ENCODE peak calls at places on chromosomes 1 and 21, in six cellular contexts. D is fibroblast of pulmonary artery, B is colonic mucosa, L is fibroblast of lung, V is Peyer's patch, A is astrocyte of the cerebellum. Y is an unnamed sample.

GRCh38 chr1:94737124-94737998 is 82.8 kb upstream of the SLC44A3 start:
- DNase-seq in D (peak), B (no peak), L (peak), V (no peak), A (no peak), Y (no peak)

GRCh38 chr1:41321277-41321676 is 40.0 kb upstream of the FOXO6 start:
- DNase-seq in D (no peak), B (no peak), L (no peak), V (no peak), A (no peak), Y (no peak)

GRCh38 chr1:17637055-17637454 is 97.6 kb downstream of the ARHGEF10L start:
- DNase-seq in D (no peak), B (no peak), L (no peak), V (no peak), A (no peak), Y (no peak)

GRCh38 chr1:202961220-202961880 is 3.2 kb upstream of the ADIPOR1 start:
- DNase-seq in D (no peak), B (no peak), L (no peak), V (no peak), A (no peak), Y (no peak)

GRCh38 chr1:209869242-209870149 is 41.7 kb downstream of the UTP25 start:
- DNase-seq in D (no peak), B (no peak), L (peak), V (no peak), A (no peak), Y (no peak)

GRCh38 chr1:29180497-29181412 is 945 bp downstream of the SRSF4 start:
- DNase-seq in D (peak), B (no peak), L (no peak), V (no peak), A (no peak), Y (no peak)

GRCh38 chr1:214573386-214574358 is 22.3 kb upstream of the PTPN14 start:
- DNase-seq in D (peak), B (peak), L (no peak), V (no peak), A (no peak), Y (no peak)

GRCh38 chr1:238652346-238652968 is 733.9 kb upstream of the CHRM3 start:
- DNase-seq in D (peak), B (no peak), L (peak), V (no peak), A (peak), Y (no peak)

GRCh38 chr1:109312246-109312645 is 5.4 kb upstream of the MYBPHL start:
- DNase-seq in D (no peak), B (no peak), L (no peak), V (no peak), A (no peak), Y (no peak)

GRCh38 chr1:3329640-3330281 is 124.7 kb upstream of the ARHGEF16 start:
- DNase-seq in D (no peak), B (no peak), L (no peak), V (no peak), A (no peak), Y (no peak)

GRCh38 chr1:108000620-108001105 is 35.7 kb upstream of the VAV3 start:
- DNase-seq in D (peak), B (no peak), L (peak), V (peak), A (peak), Y (no peak)

GRCh38 chr1:215651867-215652266 is 84.8 kb downstream of the KCTD3 start:
- DNase-seq in D (no peak), B (no peak), L (no peak), V (no peak), A (no peak), Y (no peak)

GRCh38 chr21:42009018-42009830 is 936 bp downstream of the ZBTB21 start:
- DNase-seq in D (peak), B (peak), L (peak), V (peak), A (peak), Y (no peak)
- TF ChIP-seq CTCF in D (no peak), B (no peak), L (peak), V (no peak), A (peak), Y (peak)

GRCh38 chr1:207223162-207223561 is 98.3 kb upstream of the CD55 start:
- DNase-seq in D (no peak), B (no peak), L (no peak), V (no peak), A (no peak), Y (no peak)
- H3K4me3 ChIP-seq in D (no peak), B (no peak), L (no peak), V (no peak), A (no peak), Y (no peak)

GRCh38 chr1:92907949-92908684 is 53.1 kb downstream of the DIPK1A start:
- DNase-seq in D (no peak), B (no peak), L (no peak), V (no peak), A (no peak), Y (no peak)
- TF ChIP-seq CTCF in D (no peak), B (no peak), L (no peak), V (no peak), A (no peak), Y (no peak)

DNA sequence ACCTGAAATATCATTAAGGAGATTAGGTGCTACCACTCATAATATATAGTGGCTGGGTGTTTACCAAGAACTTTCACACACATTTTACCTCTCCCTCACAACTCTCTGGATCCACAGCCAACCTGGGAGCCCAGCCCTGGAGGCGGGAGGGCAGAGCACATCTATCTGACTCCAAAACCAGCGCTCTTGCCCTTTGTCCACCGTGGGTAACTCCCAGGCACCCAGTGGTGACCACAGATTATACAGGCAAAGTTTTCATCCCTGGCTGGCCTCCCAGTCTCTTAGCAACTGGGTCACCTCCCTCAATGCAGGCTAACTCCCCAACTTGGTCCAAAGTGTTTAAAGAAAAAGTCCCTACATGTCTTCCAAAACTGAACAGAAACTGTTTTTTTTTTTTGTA is 2.4 kb downstream of the PAQR7 start:
- DNase-seq in D (no peak), B (no peak), L (no peak), V (no peak), A (no peak), Y (no peak)
- H3K4me3 ChIP-seq in D (no peak), B (no peak), L (no peak), V (no peak), A (no peak), Y (no peak)

DNA sequence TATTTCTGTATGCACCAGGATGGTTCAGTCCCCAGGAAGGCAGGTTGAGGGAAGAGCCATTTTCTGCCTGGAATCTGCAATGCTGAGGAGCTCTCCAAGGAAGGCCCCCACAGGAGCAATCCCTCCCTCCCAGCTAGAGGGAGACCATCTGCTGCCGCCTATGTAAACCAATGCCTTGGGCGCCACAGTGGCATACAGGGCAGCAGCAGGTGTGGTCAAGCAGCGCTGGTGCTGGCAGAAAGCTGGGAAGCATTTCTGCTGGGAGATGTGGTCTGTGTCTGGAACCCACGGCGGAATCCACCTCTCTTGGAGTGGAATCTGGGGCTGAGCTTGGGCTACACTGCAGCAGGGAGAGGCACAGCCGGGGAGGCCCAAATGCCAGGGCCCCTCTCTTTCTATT is 283.3 kb downstream of the RRAGC start:
- DNase-seq in D (no peak), B (no peak), L (no peak), V (no peak), A (no peak), Y (no peak)
- TF ChIP-seq CTCF in D (no peak), B (no peak), L (no peak), V (no peak), A (no peak), Y (no peak)

GRCh38 chr1:211606914-211607751 is 28.2 kb upstream of the SLC30A1 start:
- DNase-seq in D (peak), B (no peak), L (peak), V (no peak), A (no peak), Y (no peak)
- H3K4me3 ChIP-seq in D (no peak), B (no peak), L (no peak), V (peak), A (no peak), Y (no peak)